ENCODE peak calls at places on chromosomes 7 and 10, in six cellular contexts. Q, R, T, Z, W and X are unnamed samples.
A peak's percentile ranks its signal among the peaks of the same experiment; 100 is the strongest.

GRCh38 chr7:16579216-16579615 is 52.6 kb downstream of the LRRC72 start:
- DNase-seq in Q (no peak), R (no peak), T (no peak), Z (no peak), W (no peak), X (no peak)

GRCh38 chr7:74185636-74186035 is 11.5 kb downstream of the EIF4H start:
- DNase-seq in Q (no peak), R (no peak), T (peak; percentile 35), Z (peak; percentile 31), W (no peak), X (no peak)

GRCh38 chr7:81499262-81500116 is 270.4 kb downstream of the HGF start:
- DNase-seq in Q (peak; percentile 61), R (peak; percentile 93), T (peak; percentile 93), Z (peak; percentile 95), W (peak; percentile 94), X (peak; percentile 90)

GRCh38 chr7:156460861-156461632 is 179.5 kb upstream of the RNF32 start:
- DNase-seq in Q (no peak), R (no peak), T (no peak), Z (no peak), W (no peak), X (no peak)

GRCh38 chr7:24936121-24936824 is 43.7 kb downstream of the OSBPL3 start:
- DNase-seq in Q (no peak), R (peak; percentile 69), T (no peak), Z (no peak), W (no peak), X (no peak)

GRCh38 chr7:112556633-112557032 is 75.8 kb downstream of the LSMEM1 start:
- DNase-seq in Q (no peak), R (no peak), T (peak; percentile 44), Z (no peak), W (no peak), X (no peak)

GRCh38 chr10:56231436-56231835 is 129.6 kb downstream of the ZWINT start:
- DNase-seq in Q (no peak), R (no peak), T (no peak), Z (no peak), W (no peak), X (no peak)

GRCh38 chr7:28354601-28355062 is 57.7 kb upstream of the CREB5 start:
- DNase-seq in Q (no peak), R (peak; percentile 69), T (peak; percentile 100), Z (peak; percentile 85), W (peak; percentile 95), X (peak; percentile 48)

GRCh38 chr7:28142650-28143049 is 37.9 kb downstream of the JAZF1 start:
- DNase-seq in Q (no peak), R (no peak), T (no peak), Z (no peak), W (no peak), X (no peak)

GRCh38 chr10:24952701-24953349 is 419 bp upstream of the PRTFDC1 start:
- DNase-seq in Q (peak; percentile 91), R (peak; percentile 47), T (peak; percentile 81), Z (peak; percentile 69), W (peak; percentile 82), X (peak; percentile 64)

GRCh38 chr10:50937230-50937907 is 51.9 kb upstream of the A1CF start:
- DNase-seq in Q (peak; percentile 54), R (peak; percentile 77), T (peak; percentile 59), Z (peak; percentile 68), W (peak; percentile 73), X (peak; percentile 54)

GRCh38 chr10:108789911-108790310 is 1133.4 kb downstream of the XPNPEP1 start:
- DNase-seq in Q (no peak), R (peak; percentile 70), T (peak; percentile 88), Z (peak; percentile 22), W (peak; percentile 58), X (no peak)

GRCh38 chr7:18873674-18874341 is 243.6 kb downstream of the TWIST1 start:
- DNase-seq in Q (peak; percentile 12), R (peak; percentile 74), T (peak; percentile 75), Z (peak; percentile 37), W (peak; percentile 39), X (no peak)

GRCh38 chr10:53598914-53599313 is 826.3 kb upstream of the MBL2 start:
- DNase-seq in Q (no peak), R (no peak), T (no peak), Z (no peak), W (no peak), X (no peak)

GRCh38 chr7:71753959-71754652 is 622.2 kb downstream of the GALNT17 start:
- DNase-seq in Q (no peak), R (no peak), T (no peak), Z (no peak), W (no peak), X (no peak)

GRCh38 chr10:16521311-16522016 is at the start of gene C1QL3:
- DNase-seq in Q (no peak), R (peak; percentile 40), T (peak; percentile 24), Z (peak; percentile 35), W (peak; percentile 15), X (peak; percentile 23)

GRCh38 chr7:137545059-137545730 is 201.7 kb upstream of the PTN start:
- DNase-seq in Q (no peak), R (peak; percentile 16), T (no peak), Z (peak; percentile 35), W (peak; percentile 9), X (peak; percentile 55)

GRCh38 chr7:137544450-137545058 is 201.0 kb upstream of the PTN start:
- DNase-seq in Q (no peak), R (no peak), T (peak; percentile 28), Z (peak; percentile 20), W (peak; percentile 23), X (peak; percentile 29)

GRCh38 chr7:137546671-137547070 is 203.1 kb upstream of the PTN start:
- DNase-seq in Q (no peak), R (peak; percentile 68), T (peak; percentile 56), Z (peak; percentile 60), W (peak; percentile 49), X (peak; percentile 22)

GRCh38 chr7:137546009-137546408 is 202.5 kb upstream of the PTN start:
- DNase-seq in Q (no peak), R (no peak), T (no peak), Z (no peak), W (no peak), X (no peak)

GRCh38 chr7:137547477-137547876 is 203.9 kb upstream of the PTN start:
- DNase-seq in Q (no peak), R (no peak), T (no peak), Z (no peak), W (no peak), X (no peak)
- TF ChIP-seq CTCF in Q (no peak), R (no peak), T (no peak), Z (no peak), W (no peak), X (no peak)

GRCh38 chr7:332020-332517 is 42.1 kb downstream of the FOXL3 start:
- DNase-seq in Q (no peak), R (no peak), T (no peak), Z (no peak), W (no peak), X (no peak)
- H3K4me3 ChIP-seq in Q (no peak overlapping the region), R (no peak overlapping the region), T (no peak overlapping the region), Z (no peak overlapping the region), W (no peak overlapping the region), X (no peak overlapping the region)

GRCh38 chr7:114100810-114101209 is 182.0 kb upstream of the PPP1R3A start:
- DNase-seq in Q (no peak), R (no peak), T (no peak), Z (no peak), W (no peak), X (no peak)
- TF ChIP-seq CTCF in Q (no peak), R (no peak), T (no peak), Z (no peak), W (no peak), X (no peak)

DNA sequence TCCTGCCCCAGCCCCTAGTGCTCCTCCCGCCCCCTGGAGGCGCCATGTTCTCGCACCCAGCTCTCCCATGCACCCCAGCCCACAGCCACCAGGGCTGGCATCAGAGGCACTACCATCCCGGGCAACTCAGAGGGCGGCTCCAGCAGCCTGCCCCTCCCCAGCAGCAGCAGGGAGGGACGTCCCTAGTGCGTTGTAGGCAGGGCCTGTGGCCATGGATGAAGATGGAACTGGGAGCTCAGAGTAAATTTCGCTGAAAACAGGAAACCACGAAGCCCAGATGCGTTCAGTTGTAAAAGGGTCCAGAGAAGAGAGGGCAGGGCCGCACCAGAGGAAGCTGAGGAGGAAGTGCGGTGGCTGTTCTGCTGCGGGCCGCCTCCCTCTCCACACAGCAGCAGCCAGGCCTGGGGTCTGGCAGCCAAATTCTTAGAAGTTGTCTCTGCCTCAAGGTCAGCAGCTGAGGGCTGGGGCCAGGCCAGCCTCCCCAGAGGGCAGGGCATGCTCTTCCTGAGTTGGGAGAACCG is 24.6 kb downstream of the VSIR start:
- DNase-seq in Q (no peak), R (no peak), T (no peak), Z (no peak), W (peak; percentile 28), X (no peak)
- H3K4me3 ChIP-seq in Q (no peak overlapping the region), R (no peak overlapping the region), T (no peak overlapping the region), Z (no peak overlapping the region), W (no peak overlapping the region), X (no peak overlapping the region)